ENCODE peak calls at places on chromosomes 1 and 21, in six cellular contexts. K is caudate nucleus, E is RWPE2, U is IMR-90, F is trophoblast cell, T is neuronal stem cell. O is an unnamed sample.

GRCh38 chr1:7550981-7551380 is 220.1 kb upstream of the VAMP3 start:
- DNase-seq in K (no peak), E (peak), U (no peak), F (no peak), T (no peak), O (no peak)

GRCh38 chr1:100775483-100775882 is 55.9 kb downstream of the VCAM1 start:
- DNase-seq in K (no peak), E (no peak), U (no peak), F (no peak), T (no peak), O (no peak)

GRCh38 chr1:25500694-25501093 is 42.7 kb upstream of the LDLRAP1 start:
- DNase-seq in K (no peak), E (no peak), U (no peak), F (no peak), T (no peak), O (no peak)

GRCh38 chr1:15493869-15494390 is 18.0 kb downstream of the CELA2B start:
- DNase-seq in K (no peak), E (no peak), U (no peak), F (no peak), T (no peak), O (no peak)

GRCh38 chr1:206685256-206685748 is 597 bp downstream of the MAPKAPK2 start:
- DNase-seq in K (no peak), E (no peak), U (peak), F (peak), T (peak), O (peak)

GRCh38 chr1:62746086-62746808 is 37.7 kb upstream of the ATG4C start:
- DNase-seq in K (no peak), E (no peak), U (peak), F (peak), T (no peak), O (peak)

GRCh38 chr1:33903210-33903589 is 39.3 kb downstream of the HMGB4 start:
- DNase-seq in K (no peak), E (no peak), U (no peak), F (no peak), T (no peak), O (no peak)

GRCh38 chr1:63487336-63488065 is 35.5 kb downstream of the ITGB3BP start:
- DNase-seq in K (no peak), E (no peak), U (peak), F (no peak), T (no peak), O (peak)

GRCh38 chr1:39128959-39129358 is 75.5 kb upstream of the MACF1 start:
- DNase-seq in K (no peak), E (peak), U (no peak), F (peak), T (no peak), O (no peak)

GRCh38 chr1:172820759-172821158 is 161.9 kb downstream of the FASLG start:
- DNase-seq in K (no peak), E (no peak), U (peak), F (no peak), T (no peak), O (no peak)

GRCh38 chr1:116066868-116067563 is 44.2 kb upstream of the MAB21L3 start:
- DNase-seq in K (no peak), E (no peak), U (peak), F (peak), T (no peak), O (peak)

GRCh38 chr1:81466970-81467369 is 333.8 kb upstream of the ADGRL2 start:
- DNase-seq in K (no peak), E (no peak), U (no peak), F (no peak), T (no peak), O (no peak)

GRCh38 chr1:67429528-67430357 is 459 bp downstream of the SERBP1 start:
- DNase-seq in K (peak), E (no peak), U (no peak), F (peak), T (no peak), O (no peak)

GRCh38 chr1:206593351-206593925 is 18.8 kb downstream of the EIF2D start:
- DNase-seq in K (no peak), E (no peak), U (no peak), F (no peak), T (no peak), O (no peak)

GRCh38 chr1:9825101-9826074 is 1.6 kb upstream of the CLSTN1 start:
- DNase-seq in K (no peak), E (peak), U (peak), F (peak), T (no peak), O (peak)

GRCh38 chr21:37193006-37193405 is 74.1 kb downstream of the VPS26C start:
- DNase-seq in K (no peak), E (no peak), U (no peak), F (no peak), T (no peak), O (no peak)

GRCh38 chr1:12669529-12670068 is 25.7 kb downstream of the AADACL4 start:
- DNase-seq in K (no peak), E (no peak), U (peak), F (peak), T (no peak), O (no peak)

GRCh38 chr21:18620421-18620820 is 216.8 kb upstream of the TMPRSS15 start:
- DNase-seq in K (no peak), E (no peak), U (no peak), F (no peak), T (no peak), O (no peak)

GRCh38 chr1:188782220-188782841 is 1695.3 kb downstream of the BRINP3 start:
- DNase-seq in K (no peak), E (no peak), U (peak), F (peak), T (peak), O (peak)

GRCh38 chr1:163202833-163203451 is at the start of gene RGS5:
- DNase-seq in K (no peak), E (no peak), U (peak), F (peak), T (peak), O (peak)

GRCh38 chr1:6911974-6912373 is 126.7 kb downstream of the CAMTA1 start:
- DNase-seq in K (no peak), E (no peak), U (peak), F (no peak), T (no peak), O (no peak)

GRCh38 chr1:117821782-117822447 is 107.5 kb downstream of the GDAP2 start:
- DNase-seq in K (no peak), E (no peak), U (peak), F (peak), T (no peak), O (peak)

GRCh38 chr1:70071597-70071996 is 133.8 kb downstream of the LRRC40 start:
- DNase-seq in K (no peak), E (no peak), U (peak), F (no peak), T (no peak), O (no peak)

GRCh38 chr1:58773406-58773840 is 10.4 kb downstream of the JUN start:
- DNase-seq in K (no peak), E (no peak), U (peak), F (no peak), T (no peak), O (peak)

GRCh38 chr1:56491441-56491840 is 87.9 kb downstream of the PLPP3 start:
- DNase-seq in K (no peak), E (no peak), U (peak), F (peak), T (no peak), O (peak)

GRCh38 chr1:5968161-5968736 is 24.0 kb downstream of the NPHP4 start:
- DNase-seq in K (no peak), E (no peak), U (no peak), F (no peak), T (no peak), O (no peak)

GRCh38 chr1:50841791-50842387 is 118.2 kb downstream of the FAF1 start:
- DNase-seq in K (no peak), E (no peak), U (peak), F (no peak), T (no peak), O (no peak)

GRCh38 chr1:195754874-195755273 is 853.4 kb downstream of the KCNT2 start:
- DNase-seq in K (no peak), E (no peak), U (peak), F (peak), T (no peak), O (no peak)

GRCh38 chr1:42658880-42659337 is 686 bp downstream of the PPIH start:
- DNase-seq in K (no peak), E (no peak), U (peak), F (peak), T (no peak), O (peak)

DNA sequence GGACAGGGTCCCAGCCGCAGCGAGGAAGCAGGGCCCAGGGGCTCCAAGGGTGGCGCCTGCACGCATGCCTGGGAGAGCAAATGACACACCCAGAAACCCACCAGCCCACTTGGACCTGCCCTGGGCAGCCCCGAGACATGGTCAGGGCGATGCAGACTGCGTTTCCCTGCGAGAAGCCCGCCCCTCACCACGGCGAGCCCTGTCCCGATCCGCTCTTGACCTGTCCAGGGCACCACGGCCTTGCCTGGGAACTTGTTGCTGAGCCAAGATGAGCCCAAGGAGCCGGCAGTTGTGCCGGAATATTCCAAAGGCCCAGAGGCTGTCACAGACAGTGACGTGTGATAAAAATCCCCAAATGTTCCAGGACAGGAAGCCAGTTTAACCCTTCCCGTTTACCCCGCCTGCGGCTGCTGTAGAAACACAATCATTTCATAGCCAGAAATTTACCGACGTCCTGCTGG is 78.1 kb downstream of the SIK1 start:
- DNase-seq in K (no peak), E (no peak), U (no peak), F (no peak), T (no peak), O (peak)
- H3K27ac ChIP-seq in K (no peak), E (no peak), U (no peak), F (no peak), T (no peak), O (peak)

DNA sequence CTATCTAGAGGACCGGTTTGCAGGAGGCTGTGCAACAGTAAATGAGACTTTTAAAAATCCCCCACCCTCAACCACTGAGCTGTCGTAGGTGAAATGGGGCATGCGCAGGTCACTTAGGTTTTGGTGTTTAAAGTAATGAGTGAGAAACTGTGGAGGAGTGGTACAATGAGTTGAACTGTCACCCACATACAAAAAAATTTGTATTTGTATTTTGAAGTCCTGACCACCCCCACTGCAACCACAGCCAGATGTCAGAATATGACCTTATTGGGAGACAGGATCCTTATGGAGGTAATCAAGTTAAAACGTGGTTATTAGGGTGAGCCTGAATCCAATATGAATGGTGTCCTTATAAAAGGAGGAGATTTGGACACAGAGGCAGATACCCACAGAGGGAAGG is 1.6 kb upstream of the IRF6 start:
- DNase-seq in K (no peak), E (no peak), U (no peak), F (no peak), T (no peak), O (no peak)
- H3K27ac ChIP-seq in K (no peak), E (peak), U (no peak), F (peak), T (no peak), O (no peak)

DNA sequence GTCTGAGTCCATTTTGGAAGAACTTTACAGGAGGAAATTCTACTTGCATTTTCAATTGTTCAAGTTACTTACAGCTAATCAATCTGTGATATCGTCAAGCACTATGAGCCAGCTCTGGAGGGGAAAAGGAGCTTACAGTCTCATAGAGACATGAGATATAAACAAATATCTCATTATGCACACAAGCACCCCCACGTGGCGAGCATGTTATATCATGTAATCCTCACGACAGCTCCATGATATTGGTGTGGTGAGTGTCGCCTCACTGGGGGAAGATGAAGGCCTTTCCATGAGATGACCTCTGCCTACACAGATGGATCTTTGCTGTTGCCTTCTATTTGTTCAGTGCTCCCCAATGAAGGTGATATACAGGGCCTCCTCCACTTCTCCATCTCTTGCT is 34.6 kb downstream of the TNR start:
- DNase-seq in K (no peak), E (no peak), U (no peak), F (peak), T (no peak), O (no peak)
- H3K27ac ChIP-seq in K (no peak), E (no peak), U (no peak), F (no peak), T (no peak), O (no peak)

GRCh38 chr1:111906816-111907215 is 82.7 kb downstream of the KCND3 start:
- DNase-seq in K (no peak), E (no peak), U (no peak), F (no peak), T (no peak), O (no peak)

GRCh38 chr1:111903858-111904449 is 85.5 kb downstream of the KCND3 start:
- DNase-seq in K (no peak), E (no peak), U (no peak), F (no peak), T (no peak), O (no peak)

GRCh38 chr1:111906111-111906510 is 83.4 kb downstream of the KCND3 start:
- DNase-seq in K (no peak), E (no peak), U (no peak), F (no peak), T (no peak), O (no peak)

GRCh38 chr1:111904478-111905218 is 84.8 kb downstream of the KCND3 start:
- DNase-seq in K (no peak), E (no peak), U (peak), F (no peak), T (peak), O (no peak)

DNA sequence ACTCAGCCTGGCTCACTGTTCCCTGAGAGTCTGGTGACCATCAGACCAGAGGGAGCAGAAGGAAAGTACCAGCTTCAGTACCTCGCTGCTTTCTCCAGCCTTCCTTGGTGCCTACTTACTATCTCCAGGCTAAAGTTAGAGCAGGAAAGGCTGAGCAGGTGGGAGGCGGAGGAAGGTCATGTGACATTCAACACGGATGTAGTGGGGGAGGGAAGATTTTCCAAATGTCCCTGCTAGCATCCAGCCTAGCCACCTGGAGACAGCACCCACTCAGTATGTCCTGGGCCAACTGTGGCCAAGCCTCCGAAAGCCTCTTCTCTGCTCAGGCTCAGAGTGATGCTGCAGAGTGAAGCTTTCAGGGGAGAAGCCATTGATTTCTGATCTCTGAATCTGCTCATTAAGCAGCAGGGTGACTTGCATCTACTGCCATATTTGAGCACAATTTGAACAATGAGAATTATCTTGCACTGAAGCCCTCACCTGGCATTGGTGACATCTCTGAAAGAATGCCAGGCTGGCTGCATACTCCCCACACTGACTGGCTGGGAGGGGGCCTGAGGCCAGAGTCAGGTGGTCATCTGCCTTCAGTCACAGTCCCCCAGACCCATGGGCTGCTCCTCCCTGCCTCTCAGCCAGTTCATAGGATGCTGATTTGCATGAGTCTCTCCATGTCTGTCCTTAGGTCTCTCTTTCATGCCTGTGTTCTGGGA is 86.2 kb downstream of the KCND3 start:
- DNase-seq in K (no peak), E (no peak), U (no peak), F (no peak), T (no peak), O (no peak)
- H3K27ac ChIP-seq in K (no peak), E (no peak), U (no peak), F (no peak), T (peak), O (no peak)

DNA sequence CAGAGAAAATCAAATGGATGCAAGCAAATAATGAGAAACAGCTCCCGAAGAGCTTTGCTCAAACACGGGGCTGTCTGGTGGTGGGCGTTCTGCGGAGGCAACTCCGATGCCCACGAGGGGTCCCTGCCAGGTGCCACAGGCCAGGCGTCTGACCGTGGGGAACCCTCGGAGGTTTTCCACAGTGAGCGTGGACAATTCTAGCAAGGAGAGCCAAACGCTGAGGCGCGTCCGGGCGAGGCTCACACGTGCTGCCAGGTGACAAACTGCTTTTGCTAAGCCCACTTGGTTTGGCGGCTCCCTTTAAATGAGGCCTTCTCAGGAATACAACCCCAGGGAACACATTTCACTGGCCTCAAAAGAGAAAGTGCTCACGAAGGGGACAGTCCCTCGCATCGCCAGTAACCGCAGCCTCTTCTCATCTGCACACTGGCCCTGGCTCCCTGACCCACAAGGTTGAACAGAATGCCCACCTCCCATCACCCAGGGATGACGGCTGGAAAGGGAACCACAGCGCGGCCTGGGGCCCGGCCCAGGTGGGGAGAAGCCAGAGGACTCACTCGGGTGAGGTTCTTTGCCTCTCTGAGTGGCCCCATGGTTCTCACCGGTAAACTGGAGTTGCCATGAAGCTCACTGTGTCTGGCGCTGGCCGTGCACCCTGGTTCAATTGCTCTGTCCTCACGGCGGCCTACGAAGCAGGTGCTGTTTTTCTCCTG is 97.4 kb downstream of the PRDM16 start:
- DNase-seq in K (no peak), E (no peak), U (no peak), F (no peak), T (no peak), O (no peak)
- H3K27ac ChIP-seq in K (peak), E (no peak), U (no peak), F (no peak), T (peak), O (no peak)